ENCODE peak calls at places on chromosomes 7 and 10, in four cellular contexts. K is naive thymus-derived CD4-positive, alpha-beta T cell; M is HT1080; R is pulmonary artery endothelial cell. O is an unnamed sample.
A peak's percentile ranks its signal among the peaks of the same experiment; 100 is the strongest.

GRCh38 chr10:72276421-72277339 is 3.0 kb downstream of the DDIT4 start:
- DNase-seq in K (no peak), R (no peak), M (no peak), O (no peak)

GRCh38 chr7:158815046-158815445 is 14.3 kb downstream of the ESYT2 start:
- DNase-seq in K (no peak), M (peak; percentile 48), R (no peak), O (no peak)

GRCh38 chr7:41425926-41426325 is 277.0 kb downstream of the INHBA start:
- DNase-seq in M (peak; percentile 87), K (no peak), R (no peak), O (no peak)

GRCh38 chr7:151351967-151352366 is 10.4 kb downstream of the NUB1 start:
- DNase-seq in K (peak; percentile 72), R (no peak), M (no peak), O (peak; percentile 67)

GRCh38 chr10:98444314-98445006 is 2.3 kb downstream of the HPS1 start:
- DNase-seq in K (no peak), M (no peak), R (no peak), O (no peak)

GRCh38 chr7:47743898-47744612 is 162.1 kb upstream of the TNS3 start:
- DNase-seq in K (no peak), M (no peak), R (no peak), O (no peak)

GRCh38 chr10:102645388-102645740 is 1.1 kb downstream of the TRIM8 start:
- DNase-seq in M (peak; percentile 62), R (no peak), K (peak; percentile 54), O (peak; percentile 74)

GRCh38 chr10:69492746-69493462 is 41.6 kb downstream of the TSPAN15 start:
- DNase-seq in R (no peak), M (no peak), K (no peak), O (no peak)

GRCh38 chr7:12244694-12245093 is 33.6 kb downstream of the TMEM106B start:
- DNase-seq in M (no peak), K (no peak), R (no peak), O (no peak)

GRCh38 chr10:71306951-71307350 is 12.1 kb upstream of the SLC29A3 start:
- DNase-seq in K (no peak), R (no peak), M (no peak), O (no peak)

GRCh38 chr10:49442863-49443262 is 47.0 kb upstream of the DRGX start:
- DNase-seq in R (no peak), M (no peak), K (no peak), O (no peak)

GRCh38 chr7:30093351-30094019 is 41.3 kb upstream of the MTURN start:
- DNase-seq in R (no peak), M (no peak), K (no peak), O (no peak)

GRCh38 chr10:8511026-8511425 is 456.5 kb downstream of the GATA3 start:
- DNase-seq in M (no peak), R (no peak), K (no peak), O (no peak)

GRCh38 chr10:79129361-79129997 is 60.7 kb downstream of the ZMIZ1 start:
- DNase-seq in R (no peak), K (no peak), M (peak; percentile 68), O (no peak)

GRCh38 chr10:4825868-4826787 is at the start of gene AKR1E2:
- DNase-seq in M (no peak), R (peak; percentile 86), K (peak; percentile 83), O (peak; percentile 27)

GRCh38 chr7:125828153-125828690 is 898.6 kb upstream of the POT1 start:
- DNase-seq in R (no peak), M (peak; percentile 78), K (no peak), O (no peak)

GRCh38 chr7:100897772-100898454 is 2.2 kb upstream of the ACHE start:
- DNase-seq in M (no peak), K (no peak), R (no peak), O (no peak)

GRCh38 chr10:62136931-62137330 is 131.7 kb downstream of the RTKN2 start:
- DNase-seq in R (no peak), M (no peak), K (no peak), O (no peak)

GRCh38 chr10:33566001-33566400 is 231.5 kb upstream of the NRP1 start:
- DNase-seq in K (no peak), R (no peak), M (no peak), O (no peak)

GRCh38 chr7:40299097-40299496 is 164.3 kb downstream of the SUGCT start:
- DNase-seq in M (peak; percentile 92), R (peak; percentile 90), K (no peak), O (no peak)

GRCh38 chr10:11901454-11902431 is 78.6 kb downstream of the PROSER2 start:
- DNase-seq in M (no peak), K (no peak), R (no peak), O (no peak)

GRCh38 chr7:121058975-121059374 is 70.5 kb downstream of the CPED1 start:
- DNase-seq in K (no peak), R (no peak), M (no peak), O (no peak)

GRCh38 chr7:30459591-30460245 is 18.9 kb downstream of the NOD1 start:
- DNase-seq in M (peak; percentile 80), R (peak; percentile 50), K (no peak), O (no peak)

GRCh38 chr10:22630229-22631174 is 83.9 kb downstream of the PIP4K2A start:
- DNase-seq in M (peak; percentile 61), R (no peak), K (peak; percentile 40), O (no peak)

GRCh38 chr7:70419816-70420215 is 712.1 kb upstream of the GALNT17 start:
- DNase-seq in R (no peak), M (no peak), K (no peak), O (no peak)

GRCh38 chr7:28579571-28579970 is 167.3 kb downstream of the CREB5 start:
- DNase-seq in R (no peak), K (no peak), M (no peak), O (no peak)

GRCh38 chr7:26078437-26079362 is 73.3 kb upstream of the NFE2L3 start:
- DNase-seq in R (no peak), K (peak; percentile 80), M (peak; percentile 53), O (peak; percentile 59)

O was measured in KG1.